ENCODE peak calls at places on chromosomes 4 and X, in five cellular contexts. H is ACHN, B is A673, Q is brain microvascular endothelial cell, K is heart left ventricle. M is an unnamed sample.

GRCh38 chr4:100366213-100366612 is 151.6 kb downstream of the EMCN start:
- DNase-seq in H (no peak), B (no peak), Q (no peak), K (no peak), M (no peak)

GRCh38 chrX:21725498-21725897 is 32.4 kb downstream of the SMPX start:
- DNase-seq in H (peak), B (peak), Q (no peak), K (no peak), M (no peak)

GRCh38 chr4:121380448-121381147 is at the start of gene QRFPR:
- DNase-seq in H (peak), B (peak), Q (no peak), K (peak), M (peak)

GRCh38 chr4:38189445-38189844 is 229.2 kb downstream of the PTTG2 start:
- DNase-seq in H (peak), B (no peak), Q (peak), K (no peak), M (no peak)

GRCh38 chr4:8586246-8586645 is 6.1 kb downstream of the GPR78 start:
- DNase-seq in H (no peak), B (no peak), Q (no peak), K (no peak), M (no peak)

GRCh38 chr4:126969781-126970180 is 663.0 kb upstream of the INTU start:
- DNase-seq in H (no peak), B (no peak), Q (no peak), K (no peak), M (no peak)

GRCh38 chrX:20056704-20057103 is 60.0 kb downstream of the MAP7D2 start:
- DNase-seq in H (peak), B (no peak), Q (no peak), K (no peak), M (no peak)

GRCh38 chr4:15925830-15926229 is 12.7 kb downstream of the FGFBP1 start:
- DNase-seq in H (no peak), B (peak), Q (no peak), K (no peak), M (no peak)

GRCh38 chr4:61984260-61984909 is 784.3 kb downstream of the ADGRL3 start:
- DNase-seq in H (no peak), B (no peak), Q (no peak), K (no peak), M (no peak)

GRCh38 chrX:97685753-97686152 is 802.0 kb downstream of the RPA4 start:
- DNase-seq in H (peak), B (peak), Q (peak), K (no peak), M (no peak)

GRCh38 chrX:144732588-144732987 is 514.7 kb upstream of the SPANXN1 start:
- DNase-seq in H (no peak), B (no peak), Q (no peak), K (no peak), M (no peak)

M was measured in Right ventricle myocardium superior.